ENCODE peak calls at places on chromosomes 11 and 22, in five cellular contexts. One of them, this sample, is unnamed.

GRCh38 chr11:69365567-69365966 is 71.6 kb downstream of the MYEOV start:
- DNase-seq in stimulated activated CD4-positive, alpha-beta T cell treated with anti-CD3 and anti-CD28 coated beads, TNF-alpha, amount 100 ng/mL, for 24 hours: no peak
- DNase-seq in mesendoderm: no peak
- DNase-seq in astrocyte of the hippocampus: no peak
- DNase-seq in MM.1S: no peak
- DNase-seq in this sample: no peak

GRCh38 chr22:37177221-37177620 is 10.8 kb downstream of the C1QTNF6 start:
- DNase-seq in stimulated activated CD4-positive, alpha-beta T cell treated with anti-CD3 and anti-CD28 coated beads, TNF-alpha, amount 100 ng/mL, for 24 hours: no peak
- DNase-seq in mesendoderm: no peak
- DNase-seq in astrocyte of the hippocampus: no peak
- DNase-seq in MM.1S: no peak
- DNase-seq in this sample: no peak

GRCh38 chr11:131246589-131247164 is 123.7 kb upstream of the NTM start:
- DNase-seq in stimulated activated CD4-positive, alpha-beta T cell treated with anti-CD3 and anti-CD28 coated beads, TNF-alpha, amount 100 ng/mL, for 24 hours: no peak
- DNase-seq in mesendoderm: peak; percentile 91
- DNase-seq in astrocyte of the hippocampus: peak; percentile 22
- DNase-seq in MM.1S: no peak
- DNase-seq in this sample: no peak

GRCh38 chr11:35141538-35141937 is 2.6 kb downstream of the CD44 start:
- DNase-seq in stimulated activated CD4-positive, alpha-beta T cell treated with anti-CD3 and anti-CD28 coated beads, TNF-alpha, amount 100 ng/mL, for 24 hours: no peak
- DNase-seq in mesendoderm: no peak
- DNase-seq in astrocyte of the hippocampus: peak; percentile 35
- DNase-seq in MM.1S: no peak
- DNase-seq in this sample: no peak

GRCh38 chr11:121311373-121311772 is 18.8 kb downstream of the SC5D start:
- DNase-seq in stimulated activated CD4-positive, alpha-beta T cell treated with anti-CD3 and anti-CD28 coated beads, TNF-alpha, amount 100 ng/mL, for 24 hours: no peak
- DNase-seq in mesendoderm: no peak
- DNase-seq in astrocyte of the hippocampus: no peak
- DNase-seq in MM.1S: no peak
- DNase-seq in this sample: no peak

GRCh38 chr11:86101941-86102407 is 33.1 kb upstream of the PICALM start:
- DNase-seq in stimulated activated CD4-positive, alpha-beta T cell treated with anti-CD3 and anti-CD28 coated beads, TNF-alpha, amount 100 ng/mL, for 24 hours: no peak
- DNase-seq in mesendoderm: no peak
- DNase-seq in astrocyte of the hippocampus: peak; percentile 75
- DNase-seq in MM.1S: no peak
- DNase-seq in this sample: no peak

GRCh38 chr22:20611418-20611817 is 104.0 kb downstream of the MED15 start:
- DNase-seq in stimulated activated CD4-positive, alpha-beta T cell treated with anti-CD3 and anti-CD28 coated beads, TNF-alpha, amount 100 ng/mL, for 24 hours: no peak
- DNase-seq in mesendoderm: no peak
- DNase-seq in astrocyte of the hippocampus: no peak
- DNase-seq in MM.1S: no peak
- DNase-seq in this sample: no peak

GRCh38 chr11:123757976-123758375 is 3.7 kb upstream of the OR6X1 start:
- DNase-seq in stimulated activated CD4-positive, alpha-beta T cell treated with anti-CD3 and anti-CD28 coated beads, TNF-alpha, amount 100 ng/mL, for 24 hours: no peak
- DNase-seq in mesendoderm: no peak
- DNase-seq in astrocyte of the hippocampus: no peak
- DNase-seq in MM.1S: no peak
- DNase-seq in this sample: no peak

GRCh38 chr22:30313527-30314385 is 13.0 kb downstream of the TBC1D10A start:
- DNase-seq in stimulated activated CD4-positive, alpha-beta T cell treated with anti-CD3 and anti-CD28 coated beads, TNF-alpha, amount 100 ng/mL, for 24 hours: no peak
- DNase-seq in mesendoderm: no peak
- DNase-seq in astrocyte of the hippocampus: no peak
- DNase-seq in MM.1S: no peak
- DNase-seq in this sample: no peak

GRCh38 chr22:24473278-24473677 is 21.9 kb upstream of the UPB1 start:
- DNase-seq in stimulated activated CD4-positive, alpha-beta T cell treated with anti-CD3 and anti-CD28 coated beads, TNF-alpha, amount 100 ng/mL, for 24 hours: no peak
- DNase-seq in mesendoderm: no peak
- DNase-seq in astrocyte of the hippocampus: no peak
- DNase-seq in MM.1S: no peak
- DNase-seq in this sample: no peak

GRCh38 chr11:6746086-6746618 is 25.6 kb downstream of the OR2AG2 start:
- DNase-seq in stimulated activated CD4-positive, alpha-beta T cell treated with anti-CD3 and anti-CD28 coated beads, TNF-alpha, amount 100 ng/mL, for 24 hours: no peak
- DNase-seq in mesendoderm: no peak
- DNase-seq in astrocyte of the hippocampus: no peak
- DNase-seq in MM.1S: peak; percentile 84
- DNase-seq in this sample: peak; percentile 22

GRCh38 chr22:46162285-46162684 is 12.0 kb downstream of the PPARA start:
- DNase-seq in stimulated activated CD4-positive, alpha-beta T cell treated with anti-CD3 and anti-CD28 coated beads, TNF-alpha, amount 100 ng/mL, for 24 hours: no peak
- DNase-seq in mesendoderm: no peak
- DNase-seq in astrocyte of the hippocampus: no peak
- DNase-seq in MM.1S: no peak
- DNase-seq in this sample: no peak

GRCh38 chr11:134413334-134414035 is 1.4 kb upstream of the B3GAT1 start:
- DNase-seq in stimulated activated CD4-positive, alpha-beta T cell treated with anti-CD3 and anti-CD28 coated beads, TNF-alpha, amount 100 ng/mL, for 24 hours: no peak
- DNase-seq in mesendoderm: peak; percentile 38
- DNase-seq in astrocyte of the hippocampus: no peak
- DNase-seq in MM.1S: no peak
- DNase-seq in this sample: no peak

GRCh38 chr11:1330473-1330872 is 21.0 kb upstream of the TOLLIP start:
- DNase-seq in stimulated activated CD4-positive, alpha-beta T cell treated with anti-CD3 and anti-CD28 coated beads, TNF-alpha, amount 100 ng/mL, for 24 hours: no peak
- DNase-seq in mesendoderm: no peak
- DNase-seq in astrocyte of the hippocampus: no peak
- DNase-seq in MM.1S: no peak
- DNase-seq in this sample: no peak

GRCh38 chr11:21921151-21921550 is 271.7 kb upstream of the ANO5 start:
- DNase-seq in stimulated activated CD4-positive, alpha-beta T cell treated with anti-CD3 and anti-CD28 coated beads, TNF-alpha, amount 100 ng/mL, for 24 hours: no peak
- DNase-seq in mesendoderm: peak; percentile 26
- DNase-seq in astrocyte of the hippocampus: no peak
- DNase-seq in MM.1S: no peak
- DNase-seq in this sample: no peak

GRCh38 chr11:46330887-46331652 is 16.2 kb upstream of the DGKZ start:
- DNase-seq in stimulated activated CD4-positive, alpha-beta T cell treated with anti-CD3 and anti-CD28 coated beads, TNF-alpha, amount 100 ng/mL, for 24 hours: no peak
- DNase-seq in mesendoderm: no peak
- DNase-seq in astrocyte of the hippocampus: no peak
- DNase-seq in MM.1S: no peak
- DNase-seq in this sample: no peak

GRCh38 chr22:50118557-50119168 is 28.9 kb downstream of the MOV10L1 start:
- DNase-seq in stimulated activated CD4-positive, alpha-beta T cell treated with anti-CD3 and anti-CD28 coated beads, TNF-alpha, amount 100 ng/mL, for 24 hours: no peak
- DNase-seq in mesendoderm: peak; percentile 38
- DNase-seq in astrocyte of the hippocampus: peak; percentile 90
- DNase-seq in MM.1S: no peak
- DNase-seq in this sample: no peak

GRCh38 chr11:76793391-76793811 is 10.2 kb downstream of the TSKU start:
- DNase-seq in stimulated activated CD4-positive, alpha-beta T cell treated with anti-CD3 and anti-CD28 coated beads, TNF-alpha, amount 100 ng/mL, for 24 hours: no peak
- DNase-seq in mesendoderm: no peak
- DNase-seq in astrocyte of the hippocampus: peak; percentile 88
- DNase-seq in MM.1S: no peak
- DNase-seq in this sample: no peak

GRCh38 chr11:115941481-115941993 is 437.3 kb upstream of the CADM1 start:
- DNase-seq in stimulated activated CD4-positive, alpha-beta T cell treated with anti-CD3 and anti-CD28 coated beads, TNF-alpha, amount 100 ng/mL, for 24 hours: no peak
- DNase-seq in mesendoderm: no peak
- DNase-seq in astrocyte of the hippocampus: peak; percentile 98
- DNase-seq in MM.1S: no peak
- DNase-seq in this sample: no peak

GRCh38 chr11:67373916-67374570 is 645 bp upstream of the CLCF1 start:
- DNase-seq in stimulated activated CD4-positive, alpha-beta T cell treated with anti-CD3 and anti-CD28 coated beads, TNF-alpha, amount 100 ng/mL, for 24 hours: no peak
- DNase-seq in mesendoderm: peak; percentile 97
- DNase-seq in astrocyte of the hippocampus: peak; percentile 98
- DNase-seq in MM.1S: peak; percentile 72
- DNase-seq in this sample: peak; percentile 42

GRCh38 chr11:113201055-113201818 is 113.1 kb upstream of the TTC12 start:
- DNase-seq in stimulated activated CD4-positive, alpha-beta T cell treated with anti-CD3 and anti-CD28 coated beads, TNF-alpha, amount 100 ng/mL, for 24 hours: no peak
- DNase-seq in mesendoderm: peak; percentile 55
- DNase-seq in astrocyte of the hippocampus: no peak
- DNase-seq in MM.1S: no peak
- DNase-seq in this sample: no peak

GRCh38 chr22:29726512-29727247 is 6.9 kb downstream of the CABP7 start:
- DNase-seq in stimulated activated CD4-positive, alpha-beta T cell treated with anti-CD3 and anti-CD28 coated beads, TNF-alpha, amount 100 ng/mL, for 24 hours: no peak
- DNase-seq in mesendoderm: no peak
- DNase-seq in astrocyte of the hippocampus: no peak
- DNase-seq in MM.1S: no peak
- DNase-seq in this sample: no peak

GRCh38 chr22:49810363-49811013 is 17.2 kb downstream of the BRD1 start:
- DNase-seq in stimulated activated CD4-positive, alpha-beta T cell treated with anti-CD3 and anti-CD28 coated beads, TNF-alpha, amount 100 ng/mL, for 24 hours: no peak
- DNase-seq in mesendoderm: no peak
- DNase-seq in astrocyte of the hippocampus: no peak
- DNase-seq in MM.1S: no peak
- DNase-seq in this sample: no peak

GRCh38 chr22:48866906-48867597 is 960.6 kb downstream of the BRD1 start:
- DNase-seq in stimulated activated CD4-positive, alpha-beta T cell treated with anti-CD3 and anti-CD28 coated beads, TNF-alpha, amount 100 ng/mL, for 24 hours: no peak
- DNase-seq in mesendoderm: no peak
- DNase-seq in astrocyte of the hippocampus: no peak
- DNase-seq in MM.1S: no peak
- DNase-seq in this sample: no peak

GRCh38 chr11:65637794-65638317 is at the start of gene SIPA1:
- DNase-seq in stimulated activated CD4-positive, alpha-beta T cell treated with anti-CD3 and anti-CD28 coated beads, TNF-alpha, amount 100 ng/mL, for 24 hours: peak; percentile 60
- DNase-seq in mesendoderm: peak; percentile 97
- DNase-seq in astrocyte of the hippocampus: peak; percentile 95
- DNase-seq in MM.1S: peak; percentile 71
- DNase-seq in this sample: peak; percentile 71

GRCh38 chr11:73578786-73579185 is 19.1 kb downstream of the FAM168A start:
- DNase-seq in stimulated activated CD4-positive, alpha-beta T cell treated with anti-CD3 and anti-CD28 coated beads, TNF-alpha, amount 100 ng/mL, for 24 hours: no peak
- DNase-seq in mesendoderm: no peak
- DNase-seq in astrocyte of the hippocampus: peak; percentile 44
- DNase-seq in MM.1S: no peak
- DNase-seq in this sample: no peak